ENCODE peak calls at places on chromosomes 13 and 19, in ten cellular contexts. P is progenitor cell of endocrine pancreas; H is Daoy; R is activated T-cell treated with anti-CD3 and anti-CD28 coated beads, Interleukin-2, amount 50 U/mL, for 24 hours; F is stimulated activated CD4-positive, alpha-beta T cell treated with anti-CD3 and anti-CD28 coated beads, Interleukin-2, amount 100 ng/mL, for 48 hours; I is COLO829; W is astrocyte of the hippocampus; S is left ventricle myocardium superior; X is GM12891; A is DMS153. E is an unnamed sample.

GRCh38 chr13:25218011-25218410 is 45.9 kb upstream of the AMER2 start:
- DNase-seq in P (no peak), W (no peak), I (no peak), S (no peak), F (no peak), A (no peak), R (no peak), X (no peak), H (no peak), E (no peak)

GRCh38 chr13:103883152-103883551 is 816.9 kb upstream of the SLC10A2 start:
- DNase-seq in A (peak), R (no peak), W (peak), F (no peak), S (peak), X (no peak), I (peak), H (peak), P (peak), E (peak)

GRCh38 chr19:47719047-47719885 is 6.0 kb downstream of the EHD2 start:
- DNase-seq in X (no peak), P (no peak), A (no peak), S (peak), H (peak), R (no peak), W (peak), I (peak), F (no peak), E (peak)

GRCh38 chr13:73983109-73983508 is 151.1 kb downstream of the KLF12 start:
- DNase-seq in H (no peak), I (no peak), X (no peak), S (no peak), P (no peak), R (no peak), A (no peak), W (no peak), F (no peak), E (no peak)

GRCh38 chr19:49614096-49614857 is 23.3 kb downstream of the PRR12 start:
- DNase-seq in I (no peak), A (no peak), R (peak), W (peak), F (no peak), H (peak), S (no peak), X (no peak), P (no peak), E (no peak)

GRCh38 chr13:27001705-27002104 is 169.9 kb downstream of the USP12 start:
- DNase-seq in X (no peak), F (no peak), A (peak), P (no peak), R (no peak), W (no peak), S (no peak), I (no peak), H (no peak), E (no peak)

GRCh38 chr19:30444253-30444671 is 72.1 kb downstream of the ZNF536 start:
- DNase-seq in W (no peak), S (no peak), I (no peak), F (no peak), P (no peak), X (no peak), H (peak), A (no peak), R (no peak), E (no peak)

GRCh38 chr19:11225815-11226214 is 13.6 kb upstream of the ANGPTL8 start:
- DNase-seq in P (no peak), R (no peak), A (no peak), X (no peak), S (no peak), I (no peak), W (no peak), F (no peak), H (no peak), E (no peak)

GRCh38 chr13:97295279-97296182 is 73.4 kb downstream of the MBNL2 start:
- DNase-seq in H (peak), P (no peak), I (peak), A (peak), R (no peak), X (no peak), S (no peak), F (no peak), W (peak), E (peak)

GRCh38 chr19:41999071-41999877 is 5.2 kb upstream of the ATP1A3 start:
- DNase-seq in W (no peak), I (no peak), A (no peak), P (no peak), H (no peak), S (peak), X (no peak), F (no peak), R (peak), E (no peak)

GRCh38 chr19:7871530-7872305 is 2.5 kb downstream of the PRR36 start:
- DNase-seq in R (peak), X (no peak), I (peak), F (peak), P (peak), A (peak), W (peak), H (peak), S (peak), E (peak)